ENCODE peak calls at places on chromosomes 13 and 19, in six cellular contexts. P is body of pancreas, M is H1, B is Peyer's patch, J is upper lobe of left lung, V is A549. N is an unnamed sample.

GRCh38 chr13:74040200-74040599 is 94.0 kb downstream of the KLF12 start:
- DNase-seq in P (peak; percentile 17), M (peak; percentile 81), B (peak; percentile 77), J (no peak), V (peak; percentile 56), N (peak; percentile 4)

GRCh38 chr13:99859178-99860177 is 112.1 kb downstream of the ZIC5 start:
- DNase-seq in P (no peak), M (no peak), B (no peak), J (no peak), V (no peak), N (no peak)

GRCh38 chr13:112729408-112729807 is 39.6 kb downstream of the ATP11A start:
- DNase-seq in P (no peak), M (no peak), B (peak; percentile 37), J (no peak), V (no peak), N (no peak)

GRCh38 chr13:29925457-29925856 is 75.0 kb upstream of the UBL3 start:
- DNase-seq in P (peak; percentile 90), M (no peak), B (peak; percentile 74), J (no peak), V (peak; percentile 87), N (peak; percentile 21)

GRCh38 chr19:41606215-41606837 is 20.5 kb downstream of the CEACAM4 start:
- DNase-seq in P (no peak), M (no peak), B (no peak), J (no peak), V (no peak), N (no peak)

GRCh38 chr19:27762933-27763332 is 1450.0 kb downstream of the UQCRFS1 start:
- DNase-seq in P (no peak), M (no peak), B (no peak), J (no peak), V (no peak), N (no peak)

GRCh38 chr19:50478901-50479715 is 2.5 kb upstream of the GARIN5A start:
- DNase-seq in P (no peak), M (peak; percentile 82), B (no peak), J (no peak), V (peak; percentile 89), N (peak; percentile 38)

GRCh38 chr19:18894254-18895037 is 1.5 kb downstream of the CERS1 start:
- DNase-seq in P (no peak), M (peak; percentile 64), B (no peak), J (no peak), V (no peak), N (no peak)

GRCh38 chr19:19319725-19320361 is 466 bp downstream of the SUGP1 start:
- DNase-seq in P (no peak), M (no peak), B (no peak), J (peak; percentile 87), V (no peak), N (peak; percentile 67)

GRCh38 chr13:112716461-112716820 is 26.6 kb downstream of the ATP11A start:
- DNase-seq in P (no peak), M (no peak), B (peak; percentile 40), J (peak; percentile 75), V (no peak), N (no peak)

GRCh38 chr13:106499113-106499512 is 36.3 kb downstream of the EFNB2 start:
- DNase-seq in P (no peak), M (no peak), B (no peak), J (no peak), V (no peak), N (no peak)

GRCh38 chr19:46537136-46538097 is 41.8 kb upstream of the PNMA8B start:
- DNase-seq in P (peak; percentile 68), M (peak; percentile 93), B (peak; percentile 86), J (no peak), V (peak; percentile 55), N (peak; percentile 64)

GRCh38 chr19:48724796-48725753 is 5.5 kb upstream of the MAMSTR start:
- DNase-seq in P (peak; percentile 54), M (no peak), B (no peak), J (peak; percentile 81), V (peak; percentile 84), N (peak; percentile 72)

DNA sequence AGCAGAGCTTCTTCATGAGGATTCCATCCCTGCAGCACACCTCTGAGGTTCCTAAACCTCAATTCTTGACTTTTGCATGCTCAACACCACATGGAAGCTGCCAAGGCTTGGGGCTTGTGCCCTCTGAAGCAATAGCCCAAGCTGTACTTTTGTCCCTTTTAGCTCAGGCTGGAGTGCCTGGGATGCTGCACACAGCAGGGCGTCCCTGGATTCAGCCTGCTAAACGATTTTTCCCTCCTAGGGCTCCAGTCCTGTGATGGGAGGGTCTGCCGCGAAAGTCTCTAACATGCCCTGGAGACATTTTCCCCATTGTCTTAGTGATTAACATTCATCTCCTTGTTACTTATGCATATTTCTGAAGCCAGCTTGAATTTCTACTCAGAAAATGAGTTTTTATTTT is 98.3 kb downstream of the SLITRK5 start:
- DNase-seq in P (no peak), M (no peak), B (no peak), J (no peak), V (no peak), N (no peak)
- TF ChIP-seq POLR2A in P (no peak), M (no peak), B (no peak), J (no peak), V (no peak), N (no peak)

DNA sequence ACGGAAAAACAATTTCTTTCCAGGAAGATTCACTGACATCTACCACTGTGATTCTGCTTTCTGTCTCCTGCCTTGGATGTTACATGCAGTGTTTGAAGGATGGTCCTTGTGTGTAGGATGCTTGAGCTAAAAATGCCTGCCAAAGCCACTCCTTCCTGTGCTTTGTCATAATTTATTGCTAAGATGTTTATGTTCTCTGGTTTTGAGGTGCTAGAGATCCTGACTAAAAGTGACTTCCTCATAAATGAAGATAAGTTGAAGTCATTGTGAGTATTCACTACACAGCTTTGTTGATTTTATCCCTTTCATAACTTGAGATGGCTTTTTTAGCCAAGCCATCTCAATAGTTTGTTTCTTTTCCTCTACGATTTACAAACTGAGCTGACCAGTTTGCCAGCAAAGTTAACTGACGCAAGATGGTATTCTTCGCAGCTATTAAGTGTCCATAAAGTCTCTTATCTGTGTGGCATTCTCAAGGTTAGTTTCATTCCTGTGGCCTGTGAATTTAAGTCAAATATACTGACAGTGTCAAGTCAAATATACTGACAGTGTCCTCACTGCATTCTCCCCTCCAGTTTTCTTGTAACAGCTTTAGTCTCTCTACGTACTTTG is 15.7 kb upstream of the FBXL3 start:
- DNase-seq in P (no peak), M (no peak), B (no peak), J (no peak), V (no peak), N (no peak)
- TF ChIP-seq POLR2A in P (no peak), M (no peak), B (no peak), J (no peak), V (no peak), N (no peak)

DNA sequence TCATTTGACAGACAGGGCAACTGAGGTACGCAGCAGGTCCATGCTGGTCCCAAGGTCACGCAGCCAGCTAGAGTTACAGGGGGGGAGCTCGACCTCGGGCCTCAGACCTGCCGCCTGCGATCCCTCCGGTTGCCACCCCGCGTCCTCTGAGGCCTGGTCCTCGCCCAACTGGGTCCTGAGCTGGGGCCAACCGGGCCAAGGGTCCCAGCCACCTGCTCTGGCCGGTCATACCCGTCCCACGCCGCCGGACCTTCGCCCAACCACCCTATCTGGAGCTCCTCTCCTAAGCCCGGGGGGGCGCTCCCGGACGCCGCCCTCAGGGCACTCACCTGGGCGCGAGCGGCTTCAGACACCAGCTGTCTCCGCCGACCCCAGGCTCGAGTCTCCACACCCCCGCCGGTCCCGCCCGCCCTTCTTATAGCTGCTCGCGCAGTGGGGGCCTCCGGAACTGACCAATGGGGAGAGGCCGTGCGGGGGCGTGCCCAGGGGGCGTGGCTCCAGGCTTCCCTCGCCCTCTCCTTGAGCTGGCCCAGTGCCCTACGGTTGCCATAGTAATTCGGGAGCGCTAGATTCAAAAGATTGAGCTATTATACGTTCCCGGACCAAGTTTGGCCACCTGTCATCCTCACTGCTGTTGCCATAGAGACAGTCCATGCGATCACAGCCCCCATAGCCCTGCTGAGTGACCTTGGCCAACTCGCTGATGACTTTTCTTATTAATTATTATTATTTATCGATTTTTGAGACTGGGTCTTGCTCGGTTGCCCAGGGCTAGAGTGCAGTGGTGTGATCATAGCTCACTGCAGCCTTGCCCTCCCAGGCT is at the start of gene PLIN5:
- DNase-seq in P (peak; percentile 97), M (peak; percentile 99), B (peak; percentile 70), J (peak; percentile 96), V (peak; percentile 66), N (peak; percentile 89)
- TF ChIP-seq POLR2A in P (peak; percentile 95), M (no peak), B (no peak), J (no peak), V (no peak), N (no peak)

GRCh38 chr19:44891016-44891882 is at the start of gene TOMM40:
- DNase-seq in P (peak; percentile 100), M (peak; percentile 98), B (peak; percentile 100), J (no peak), V (peak; percentile 100), N (peak; percentile 100)
- TF ChIP-seq POLR2A in P (peak; percentile 47), M (peak; percentile 34), B (peak; percentile 36), J (no peak), V (peak; percentile 65), N (no peak)

DNA sequence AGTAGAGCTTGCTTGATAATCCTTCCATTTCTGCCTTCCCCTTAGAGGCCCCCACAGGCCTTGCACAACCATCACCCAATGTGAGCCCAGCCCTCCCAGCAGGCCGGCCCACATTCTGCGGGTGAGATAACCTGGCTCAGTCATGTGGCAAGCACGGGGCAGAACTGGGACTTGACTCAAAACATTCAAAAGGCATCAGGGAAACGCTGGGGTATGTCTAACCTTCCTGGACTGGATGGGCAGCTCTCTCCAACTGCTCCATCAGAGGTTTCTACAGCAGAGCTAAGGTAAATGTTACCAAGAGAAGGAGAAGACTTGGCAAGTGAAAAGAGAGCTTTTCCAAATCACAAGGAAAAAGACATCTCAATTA is 24.8 kb downstream of the EPS15L1 start:
- DNase-seq in P (peak; percentile 32), M (no peak), B (peak; percentile 85), J (no peak), V (no peak), N (peak; percentile 94)
- TF ChIP-seq POLR2A in P (no peak), M (no peak), B (no peak), J (no peak), V (no peak), N (peak; percentile 63)

GRCh38 chr19:53333466-53334449 is at the start of gene ZNF845:
- DNase-seq in P (peak; percentile 96), M (peak; percentile 100), B (peak; percentile 98), J (peak; percentile 99), V (peak; percentile 90), N (peak; percentile 94)
- TF ChIP-seq POLR2A in P (peak; percentile 62), M (no peak), B (peak; percentile 59), J (peak; percentile 56), V (peak; percentile 76), N (peak; percentile 77)